ENCODE peak calls at places on chromosomes 1 and 21, in five cellular contexts. F is nephron progenitor cell, E is NB4, B is GM10248, P is PC-3. O is an unnamed sample.

GRCh38 chr1:184025242-184025675 is 12.3 kb downstream of the COLGALT2 start:
- DNase-seq in F (no peak), E (no peak), B (no peak), P (peak; percentile 70), O (peak; percentile 41)

GRCh38 chr1:22919341-22920025 is 53.2 kb downstream of the LACTBL1 start:
- DNase-seq in F (no peak), E (no peak), B (no peak), P (no peak), O (peak; percentile 11)

GRCh38 chr1:202627841-202628565 is 82.3 kb downstream of the SYT2 start:
- DNase-seq in F (no peak), E (no peak), B (no peak), P (no peak), O (no peak)

GRCh38 chr1:152029144-152029936 is 7.5 kb downstream of the S100A11 start:
- DNase-seq in F (no peak), E (peak; percentile 77), B (no peak), P (no peak), O (peak; percentile 95)

GRCh38 chr1:151061012-151061401 is 810 bp downstream of the MLLT11 start:
- DNase-seq in F (no peak), E (peak; percentile 56), B (no peak), P (peak; percentile 42), O (no peak)

GRCh38 chr1:223820976-223821375 is 24.8 kb downstream of the TP53BP2 start:
- DNase-seq in F (no peak), E (no peak), B (no peak), P (no peak), O (no peak)

GRCh38 chr1:193355179-193355578 is 168.8 kb upstream of the B3GALT2 start:
- DNase-seq in F (no peak), E (peak; percentile 10), B (no peak), P (peak; percentile 88), O (peak; percentile 77)

GRCh38 chr1:18091660-18092446 is 15.7 kb upstream of the IGSF21 start:
- DNase-seq in F (no peak), E (no peak), B (no peak), P (peak; percentile 45), O (peak; percentile 40)

GRCh38 chr1:36576118-36576517 is 93.4 kb upstream of the CSF3R start:
- DNase-seq in F (peak; percentile 91), E (peak; percentile 51), B (peak; percentile 79), P (peak; percentile 66), O (peak; percentile 51)

GRCh38 chr1:174118726-174119125 is 40.6 kb upstream of the RABGAP1L start:
- DNase-seq in F (no peak), E (no peak), B (no peak), P (no peak), O (no peak)

GRCh38 chr1:30384286-30385245 is 338.8 kb downstream of the MATN1 start:
- DNase-seq in F (no peak), E (no peak), B (no peak), P (no peak), O (no peak)

GRCh38 chr1:3069491-3070303 is 694 bp downstream of the PRDM16 start:
- DNase-seq in F (peak; percentile 62), E (peak; percentile 8), B (no peak), P (peak; percentile 40), O (no peak)

GRCh38 chr1:32863516-32864245 is 7.0 kb downstream of the FNDC5 start:
- DNase-seq in F (no peak), E (no peak), B (no peak), P (no peak), O (no peak)

GRCh38 chr1:225653463-225654276 is 747 bp upstream of the ENAH start:
- DNase-seq in F (peak; percentile 63), E (peak; percentile 44), B (peak; percentile 44), P (peak; percentile 67), O (peak; percentile 84)

GRCh38 chr21:42233067-42233981 is 14.4 kb downstream of the ABCG1 start:
- DNase-seq in F (no peak), E (peak; percentile 75), B (peak; percentile 82), P (peak; percentile 13), O (no peak)

GRCh38 chr21:17765207-17765606 is 53.9 kb downstream of the C21orf91 start:
- DNase-seq in F (no peak), E (no peak), B (no peak), P (no peak), O (no peak)

GRCh38 chr1:153404768-153405167 is 11.6 kb upstream of the S100A7A start:
- DNase-seq in F (peak; percentile 28), E (peak; percentile 57), B (peak; percentile 47), P (peak; percentile 64), O (peak; percentile 73)

GRCh38 chr1:27491748-27492700 is 2.1 kb upstream of the WASF2 start:
- DNase-seq in F (no peak), E (no peak), B (no peak), P (no peak), O (no peak)

GRCh38 chr1:88935522-88936222 is 44.3 kb upstream of the GTF2B start:
- DNase-seq in F (no peak), E (peak; percentile 54), B (peak; percentile 34), P (peak; percentile 51), O (peak; percentile 58)

GRCh38 chr1:23651069-23651808 is 40.4 kb upstream of the RPL11 start:
- DNase-seq in F (no peak), E (no peak), B (no peak), P (peak; percentile 14), O (peak; percentile 79)

GRCh38 chr1:65082346-65083040 is 65.5 kb upstream of the AK4 start:
- DNase-seq in F (no peak), E (no peak), B (no peak), P (no peak), O (no peak)

GRCh38 chr1:11045428-11046269 is 1.4 kb downstream of the MASP2 start:
- DNase-seq in F (peak; percentile 84), E (no peak), B (no peak), P (no peak), O (no peak)

GRCh38 chr1:16614361-16615252 is 1.2 kb upstream of the NBPF1 start:
- DNase-seq in F (no peak), E (no peak), B (no peak), P (no peak), O (no peak)

GRCh38 chr1:160993544-160993943 is 27.4 kb downstream of the F11R start:
- DNase-seq in F (no peak), E (peak; percentile 70), B (no peak), P (peak; percentile 78), O (peak; percentile 79)

GRCh38 chr21:18368193-18368592 is 35.4 kb downstream of the TMPRSS15 start:
- DNase-seq in F (no peak), E (peak; percentile 4), B (no peak), P (no peak), O (no peak)

GRCh38 chr1:244836135-244836521 is 670 bp downstream of the COX20 start:
- DNase-seq in F (no peak), E (peak; percentile 50), B (no peak), P (peak; percentile 50), O (peak; percentile 77)

GRCh38 chr1:37931493-37932158 is 15.2 kb downstream of the INPP5B start:
- DNase-seq in F (peak; percentile 99), E (peak; percentile 97), B (peak; percentile 97), P (peak; percentile 99), O (peak; percentile 98)
- TF ChIP-seq CTCF in F (no peak), E (no peak), B (no peak), P (no peak), O (no peak)

GRCh38 chr1:8374812-8375211 is 56.9 kb downstream of the SLC45A1 start:
- DNase-seq in F (no peak), E (peak; percentile 45), B (no peak), P (peak; percentile 66), O (peak; percentile 61)
- TF ChIP-seq CTCF in F (no peak), E (peak; percentile 30), B (peak; percentile 29), P (peak; percentile 78), O (peak; percentile 31)

GRCh38 chr1:43443197-43443946 is 10.4 kb downstream of the HYI start:
- DNase-seq in F (no peak), E (no peak), B (no peak), P (no peak), O (no peak)
- TF ChIP-seq CTCF in F (no peak), E (no peak), B (no peak), P (no peak), O (no peak)

GRCh38 chr1:110176299-110176956 is 26.1 kb downstream of the SLC6A17 start:
- DNase-seq in F (no peak), E (no peak), B (no peak), P (no peak), O (peak; percentile 59)

GRCh38 chr1:110174961-110175360 is 24.7 kb downstream of the SLC6A17 start:
- DNase-seq in F (no peak), E (no peak), B (no peak), P (no peak), O (no peak)

GRCh38 chr1:110172001-110172400 is 21.7 kb downstream of the SLC6A17 start:
- DNase-seq in F (no peak), E (no peak), B (no peak), P (no peak), O (no peak)

GRCh38 chr1:110171134-110171733 is 20.9 kb downstream of the SLC6A17 start:
- DNase-seq in F (no peak), E (no peak), B (no peak), P (no peak), O (no peak)

DNA sequence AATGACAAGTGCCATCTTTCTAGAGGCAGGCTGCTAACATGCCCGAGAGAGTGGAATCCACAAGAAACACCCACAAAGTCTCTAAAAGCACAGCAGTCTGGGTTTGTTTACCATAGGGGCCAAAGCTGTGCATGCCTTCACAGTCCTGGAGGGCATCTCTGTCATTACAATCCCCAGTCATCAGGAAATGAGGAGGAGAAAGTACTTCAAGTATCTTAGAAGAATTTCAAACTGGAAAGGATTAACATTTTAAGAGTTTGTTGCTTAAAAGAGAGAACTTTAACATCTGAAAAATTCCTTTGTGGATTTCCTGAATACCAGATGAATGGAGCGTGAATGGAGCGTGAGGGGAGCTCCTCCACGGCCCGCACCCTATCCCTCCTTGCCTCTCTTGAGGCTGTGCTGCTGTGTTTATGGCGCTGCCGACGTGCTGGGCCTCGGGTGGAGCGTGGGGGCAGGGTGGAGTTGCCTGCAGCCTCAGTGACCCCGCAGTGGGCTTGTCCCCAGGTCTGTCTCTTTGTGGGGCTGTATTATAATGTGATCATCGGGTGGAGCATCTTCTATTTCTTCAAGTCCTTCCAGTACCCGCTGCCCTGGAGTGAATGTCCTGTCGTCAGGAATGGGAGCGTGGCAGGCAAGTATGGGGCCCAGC is 23.3 kb downstream of the SLC6A17 start:
- DNase-seq in F (no peak), E (no peak), B (no peak), P (no peak), O (no peak)
- TF ChIP-seq CTCF in F (no peak), E (no peak), B (no peak), P (no peak), O (no peak)

DNA sequence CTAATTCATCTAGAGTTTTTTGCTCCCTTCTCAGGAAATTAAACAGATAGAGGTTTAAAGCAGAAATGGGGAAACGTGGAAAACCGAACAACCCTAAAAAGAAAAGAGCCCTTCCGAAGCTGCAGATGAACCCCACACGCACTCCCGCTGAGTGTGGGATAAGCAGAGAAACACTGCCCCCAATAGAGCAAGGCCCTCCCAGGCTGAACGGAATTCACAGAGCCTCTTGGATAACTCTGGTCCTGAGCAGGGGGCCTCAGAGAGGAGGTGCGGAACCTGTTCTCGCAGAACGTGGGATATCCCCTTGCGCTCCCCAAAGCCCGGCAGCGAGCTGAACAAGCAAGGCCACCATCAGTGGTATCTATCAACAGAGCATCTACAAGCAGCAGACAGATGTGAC is 44.9 kb downstream of the SSBP3 start:
- DNase-seq in F (no peak), E (no peak), B (no peak), P (no peak), O (no peak)
- TF ChIP-seq CTCF in F (no peak), E (no peak), B (no peak), P (no peak), O (no peak)

GRCh38 chr1:98048234-98048633 is 127.4 kb upstream of the DPYD start:
- DNase-seq in F (peak; percentile 92), E (peak; percentile 77), B (peak; percentile 61), P (peak; percentile 70), O (peak; percentile 78)
- TF ChIP-seq CTCF in F (no peak), E (no peak), B (no peak), P (no peak), O (no peak)